ENCODE peak calls at places on chromosomes 12 and 14, in nine cellular contexts. K, I, O, Q, R, Y, P, S and T are unnamed samples.

GRCh38 chr12:98053202-98053601 is 462.2 kb upstream of the TMPO start:
- DNase-seq in Q (no peak), S (no peak), R (no peak), P (no peak), I (no peak), Y (no peak), K (no peak), O (no peak), T (no peak)

GRCh38 chr14:104687601-104688504 is 1.6 kb upstream of the INF2 start:
- DNase-seq in S (peak), R (peak), K (peak), P (peak), I (no peak), O (peak), Q (peak), Y (peak), T (no peak)

GRCh38 chr12:77062846-77063461 is 2.4 kb downstream of the E2F7 start:
- DNase-seq in K (no peak), Q (no peak), I (peak), P (no peak), R (no peak), O (no peak), Y (peak), S (peak), T (no peak)

GRCh38 chr12:80412343-80412953 is 31.6 kb upstream of the PTPRQ start:
- DNase-seq in Q (no peak), S (peak), I (peak), Y (peak), O (no peak), K (no peak), R (peak), P (no peak), T (no peak)

GRCh38 chr12:5094550-5094949 is 50.9 kb downstream of the KCNA5 start:
- DNase-seq in Q (no peak), S (no peak), O (no peak), R (no peak), I (no peak), Y (no peak), P (no peak), K (no peak), T (no peak)

GRCh38 chr12:121287267-121287954 is 9.1 kb downstream of the CAMKK2 start:
- DNase-seq in K (no peak), Y (no peak), I (no peak), Q (no peak), S (no peak), R (no peak), O (no peak), P (no peak), T (no peak)

GRCh38 chr14:32244404-32244803 is 41.3 kb upstream of the RNU6-8 start:
- DNase-seq in K (no peak), R (no peak), Y (peak), O (no peak), Q (no peak), S (no peak), P (no peak), I (no peak), T (no peak)

GRCh38 chr14:92099802-92100201 is 6.6 kb downstream of the ATXN3 start:
- DNase-seq in I (no peak), O (no peak), S (no peak), Y (peak), P (no peak), Q (no peak), R (no peak), K (no peak), T (no peak)

GRCh38 chr12:95611676-95612309 is 60.5 kb upstream of the USP44 start:
- DNase-seq in I (no peak), S (no peak), O (no peak), Y (peak), Q (no peak), K (no peak), P (no peak), R (peak), T (no peak)

GRCh38 chr14:60637138-60637489 is 12.2 kb downstream of the SIX1 start:
- DNase-seq in Q (no peak), I (no peak), K (no peak), P (no peak), Y (no peak), R (no peak), S (no peak), O (no peak), T (no peak)

GRCh38 chr12:19070341-19070740 is 59.2 kb upstream of the PLEKHA5 start:
- DNase-seq in R (no peak), K (no peak), O (no peak), Q (no peak), S (no peak), Y (no peak), I (no peak), P (no peak), T (no peak)

GRCh38 chr12:46886541-46887041 is 60.8 kb upstream of the SLC38A4 start:
- DNase-seq in S (no peak), R (no peak), K (no peak), O (no peak), P (no peak), Q (no peak), I (peak), Y (peak), T (no peak)

GRCh38 chr14:104350463-104351185 is 212.2 kb downstream of the KIF26A start:
- DNase-seq in Y (no peak), I (no peak), Q (no peak), O (no peak), S (no peak), P (peak), K (peak), R (no peak), T (no peak)

GRCh38 chr14:56133547-56133946 is 15.3 kb downstream of the PELI2 start:
- DNase-seq in I (no peak), P (no peak), O (no peak), R (no peak), Y (no peak), Q (no peak), K (no peak), S (no peak), T (no peak)

GRCh38 chr14:89491701-89492381 is 74.8 kb upstream of the FOXN3 start:
- DNase-seq in S (no peak), P (no peak), O (no peak), Q (no peak), K (no peak), Y (no peak), I (peak), R (no peak), T (no peak)

GRCh38 chr12:6872073-6873048 is 742 bp downstream of the SPSB2 start:
- DNase-seq in S (peak), O (peak), P (peak), Q (peak), K (peak), I (peak), R (peak), Y (peak), T (peak)

GRCh38 chr12:122423258-122424165 is 1.0 kb upstream of the CLIP1 start:
- DNase-seq in P (no peak), R (peak), Y (no peak), K (no peak), I (no peak), O (peak), S (peak), Q (peak), T (no peak)

GRCh38 chr14:99579903-99580570 is 24.0 kb downstream of the CCDC85C start:
- DNase-seq in O (no peak), P (no peak), Y (peak), Q (peak), R (peak), K (no peak), I (peak), S (no peak), T (no peak)

GRCh38 chr12:55830601-55831406 is 1.4 kb upstream of the DNAJC14 start:
- DNase-seq in P (peak), R (no peak), S (peak), I (no peak), Y (no peak), Q (peak), O (peak), K (peak), T (no peak)

GRCh38 chr14:93089501-93090269 is 26.0 kb downstream of the ITPK1 start:
- DNase-seq in K (no peak), Q (no peak), S (no peak), O (no peak), R (no peak), I (no peak), Y (no peak), P (no peak), T (no peak)

GRCh38 chr14:29166507-29166906 is 399.9 kb downstream of the FOXG1 start:
- DNase-seq in I (no peak), Y (peak), K (no peak), R (no peak), O (no peak), Q (no peak), P (no peak), S (no peak), T (no peak)

GRCh38 chr12:56645201-56645716 is 525 bp downstream of the ATP5F1B start:
- DNase-seq in S (peak), P (no peak), I (no peak), O (peak), Y (no peak), K (peak), R (no peak), Q (peak), T (no peak)

DNA sequence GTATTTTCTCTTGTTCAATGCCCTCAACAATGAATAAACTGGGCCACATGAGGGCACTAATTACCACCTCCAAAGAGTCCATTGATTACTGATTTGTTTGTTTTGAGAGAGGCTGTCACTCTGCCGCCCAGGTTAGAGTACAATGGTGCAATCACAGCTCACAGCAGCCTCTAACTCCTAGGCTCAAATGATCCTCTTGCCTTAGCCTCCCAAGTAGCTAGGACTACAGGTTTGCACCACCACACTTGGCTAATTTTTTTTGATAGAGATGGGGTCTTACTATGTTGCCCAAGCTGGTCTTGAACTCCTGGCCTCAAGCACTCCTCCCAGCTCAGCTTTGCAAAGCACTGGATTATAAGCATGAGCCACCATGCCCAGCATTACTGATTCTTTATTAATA is 28.3 kb upstream of the SYCP3 start:
- DNase-seq in Q (no peak), I (no peak), O (no peak), R (no peak), K (no peak), P (no peak), Y (no peak), S (no peak), T (no peak)
- TF ChIP-seq CTCF in Q (no peak), I (no peak), O (no peak), R (no peak), K (no peak), P (no peak), Y (peak), S (no peak), T (no peak)

GRCh38 chr14:72644758-72645489 is 249.0 kb downstream of the DPF3 start:
- DNase-seq in P (no peak), I (no peak), Q (no peak), Y (no peak), K (no peak), S (no peak), O (no peak), R (peak), T (no peak)

GRCh38 chr14:72644038-72644437 is 249.9 kb downstream of the DPF3 start:
- DNase-seq in R (no peak), K (no peak), Y (no peak), Q (no peak), P (no peak), S (no peak), I (no peak), O (no peak), T (no peak)

GRCh38 chr14:72645706-72646105 is 248.2 kb downstream of the DPF3 start:
- DNase-seq in Q (no peak), K (no peak), S (no peak), Y (peak), P (no peak), R (no peak), I (no peak), O (no peak), T (no peak)

GRCh38 chr14:72641086-72641485 is 252.8 kb downstream of the DPF3 start:
- DNase-seq in S (no peak), Y (no peak), O (no peak), I (no peak), Q (no peak), R (no peak), P (no peak), K (no peak), T (no peak)

DNA sequence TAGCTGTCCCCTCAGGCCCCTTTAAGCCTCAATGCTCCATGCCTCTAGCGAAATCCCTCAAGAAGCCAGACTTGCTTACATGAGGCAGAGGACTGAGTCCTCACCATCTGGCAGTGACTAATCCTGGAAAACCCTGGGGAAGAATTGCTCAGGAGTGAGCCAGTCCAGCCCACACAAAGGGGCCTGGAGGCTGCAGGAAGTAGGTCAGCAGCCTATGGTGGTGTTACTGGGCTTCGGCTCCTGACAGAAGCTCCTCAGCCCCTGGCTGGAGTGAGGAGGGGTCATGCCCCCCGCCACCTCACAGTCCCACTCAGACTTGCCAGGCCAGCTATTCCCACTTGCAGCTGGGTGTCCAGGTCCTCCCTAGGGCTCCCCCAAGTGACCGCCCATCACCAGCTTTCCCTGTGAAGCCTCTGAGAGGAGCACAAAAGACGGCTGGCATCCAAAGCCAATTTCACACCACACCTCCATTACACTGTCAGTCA is 250.5 kb downstream of the DPF3 start:
- DNase-seq in Q (no peak), S (peak), R (no peak), K (no peak), P (no peak), O (no peak), I (peak), Y (peak), T (no peak)
- TF ChIP-seq CTCF in Q (no peak), S (no peak), R (no peak), K (no peak), P (no peak), O (no peak), I (no peak), Y (no peak), T (peak)

GRCh38 chr14:94540031-94540794 is 21.0 kb upstream of the SERPINA4 start:
- DNase-seq in K (no peak), I (no peak), Q (no peak), P (no peak), S (no peak), O (no peak), Y (no peak), R (no peak), T (no peak)
- TF ChIP-seq CTCF in K (no peak), I (peak), Q (no peak), P (no peak), S (no peak), O (no peak), Y (no peak), R (no peak), T (peak)

GRCh38 chr12:50186667-50187066 is 19.5 kb upstream of the CERS5 start:
- DNase-seq in Y (no peak), R (no peak), Q (no peak), P (no peak), O (no peak), K (no peak), I (no peak), S (no peak), T (no peak)

GRCh38 chr12:50185975-50186663 is 18.9 kb upstream of the CERS5 start:
- DNase-seq in K (peak), Q (no peak), O (no peak), I (no peak), R (no peak), P (no peak), Y (peak), S (no peak), T (no peak)

GRCh38 chr12:50188280-50188781 is 21.2 kb upstream of the CERS5 start:
- DNase-seq in I (no peak), K (no peak), Y (no peak), P (no peak), S (no peak), O (no peak), R (no peak), Q (no peak), T (no peak)

GRCh38 chr12:50188875-50189575 is 21.9 kb upstream of the CERS5 start:
- DNase-seq in Q (peak), I (no peak), K (no peak), R (no peak), S (no peak), O (no peak), Y (no peak), P (no peak), T (no peak)

GRCh38 chr12:50187084-50187900 is 20.1 kb upstream of the CERS5 start:
- DNase-seq in K (no peak), R (no peak), I (peak), S (no peak), Q (no peak), Y (no peak), P (no peak), O (no peak), T (no peak)
- TF ChIP-seq CTCF in K (no peak), R (no peak), I (no peak), S (no peak), Q (no peak), Y (no peak), P (no peak), O (no peak), T (peak)

DNA sequence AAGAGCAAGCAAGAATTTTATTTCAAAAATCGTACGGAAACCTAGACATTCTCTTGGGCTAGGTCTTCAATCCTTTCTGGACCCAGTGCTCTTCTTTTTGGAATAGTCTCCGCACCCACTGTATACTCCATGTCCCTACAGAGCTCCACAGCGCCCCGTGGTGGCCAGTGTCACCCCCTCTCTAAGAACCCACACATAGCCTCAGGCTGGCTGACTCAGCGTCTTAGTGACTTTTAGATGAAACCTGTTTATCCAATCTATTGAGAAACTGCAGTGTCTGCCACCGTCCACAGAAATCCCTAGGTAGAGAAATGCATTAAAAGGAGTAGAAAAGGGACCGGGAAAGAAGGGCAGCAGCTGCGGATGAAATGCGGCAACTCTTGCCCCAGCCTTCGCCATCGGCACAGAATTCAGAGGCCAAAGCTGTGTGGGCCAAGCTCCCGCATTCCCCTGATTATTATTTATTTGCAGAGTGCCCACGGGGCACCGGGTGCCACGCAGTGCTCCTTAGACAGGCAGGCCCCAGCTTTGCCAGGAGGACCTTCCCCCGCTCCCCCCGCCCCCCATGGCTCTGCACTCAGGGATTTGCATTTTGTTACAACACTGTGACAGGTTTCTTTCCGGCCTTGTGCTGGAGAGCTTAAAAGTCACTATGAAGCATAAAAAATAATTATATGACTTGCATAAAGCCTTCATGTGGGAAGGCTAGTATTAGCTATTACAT is 170.1 kb upstream of the FKBP4 start:
- DNase-seq in O (no peak), R (peak), S (no peak), P (no peak), Y (peak), Q (no peak), I (no peak), K (no peak), T (no peak)
- TF ChIP-seq CTCF in O (no peak), R (peak), S (peak), P (no peak), Y (peak), Q (no peak), I (peak), K (peak), T (peak)

GRCh38 chr14:97977711-97978261 is 1180.6 kb downstream of the VRK1 start:
- DNase-seq in P (peak), I (peak), R (no peak), Y (peak), S (peak), Q (peak), O (peak), K (peak), T (peak)

GRCh38 chr14:97976861-97977260 is 1179.7 kb downstream of the VRK1 start:
- DNase-seq in S (no peak), P (no peak), O (no peak), Q (peak), R (no peak), Y (no peak), K (peak), I (no peak), T (no peak)

GRCh38 chr14:97975960-97976359 is 1178.8 kb downstream of the VRK1 start:
- DNase-seq in I (no peak), Q (no peak), O (no peak), P (no peak), R (no peak), K (no peak), Y (no peak), S (no peak), T (no peak)

GRCh38 chr14:97978336-97978735 is 1181.2 kb downstream of the VRK1 start:
- DNase-seq in Y (peak), I (peak), P (peak), R (peak), O (peak), S (peak), K (peak), Q (peak), T (no peak)
- TF ChIP-seq CTCF in Y (peak), I (peak), P (no peak), R (no peak), O (no peak), S (peak), K (peak), Q (no peak), T (peak)

GRCh38 chr12:89875225-89875624 is 166.6 kb upstream of the ATP2B1 start:
- DNase-seq in O (no peak), P (no peak), K (no peak), I (no peak), Q (no peak), Y (no peak), S (no peak), R (no peak), T (no peak)

GRCh38 chr12:89874146-89874545 is 165.5 kb upstream of the ATP2B1 start:
- DNase-seq in I (no peak), Q (no peak), O (no peak), Y (no peak), P (no peak), K (no peak), R (no peak), S (peak), T (no peak)

GRCh38 chr12:89875809-89876208 is 167.2 kb upstream of the ATP2B1 start:
- DNase-seq in K (no peak), O (no peak), P (no peak), S (no peak), Q (no peak), R (no peak), I (no peak), Y (no peak), T (no peak)

GRCh38 chr12:89872922-89873630 is 164.4 kb upstream of the ATP2B1 start:
- DNase-seq in I (no peak), S (no peak), R (no peak), K (no peak), O (no peak), P (no peak), Y (no peak), Q (no peak), T (no peak)

GRCh38 chr12:89873745-89874144 is 165.1 kb upstream of the ATP2B1 start:
- DNase-seq in K (no peak), I (no peak), R (no peak), O (no peak), S (no peak), Y (no peak), P (no peak), Q (no peak), T (no peak)
- TF ChIP-seq CTCF in K (no peak), I (no peak), R (no peak), O (no peak), S (no peak), Y (no peak), P (no peak), Q (no peak), T (peak)

DNA sequence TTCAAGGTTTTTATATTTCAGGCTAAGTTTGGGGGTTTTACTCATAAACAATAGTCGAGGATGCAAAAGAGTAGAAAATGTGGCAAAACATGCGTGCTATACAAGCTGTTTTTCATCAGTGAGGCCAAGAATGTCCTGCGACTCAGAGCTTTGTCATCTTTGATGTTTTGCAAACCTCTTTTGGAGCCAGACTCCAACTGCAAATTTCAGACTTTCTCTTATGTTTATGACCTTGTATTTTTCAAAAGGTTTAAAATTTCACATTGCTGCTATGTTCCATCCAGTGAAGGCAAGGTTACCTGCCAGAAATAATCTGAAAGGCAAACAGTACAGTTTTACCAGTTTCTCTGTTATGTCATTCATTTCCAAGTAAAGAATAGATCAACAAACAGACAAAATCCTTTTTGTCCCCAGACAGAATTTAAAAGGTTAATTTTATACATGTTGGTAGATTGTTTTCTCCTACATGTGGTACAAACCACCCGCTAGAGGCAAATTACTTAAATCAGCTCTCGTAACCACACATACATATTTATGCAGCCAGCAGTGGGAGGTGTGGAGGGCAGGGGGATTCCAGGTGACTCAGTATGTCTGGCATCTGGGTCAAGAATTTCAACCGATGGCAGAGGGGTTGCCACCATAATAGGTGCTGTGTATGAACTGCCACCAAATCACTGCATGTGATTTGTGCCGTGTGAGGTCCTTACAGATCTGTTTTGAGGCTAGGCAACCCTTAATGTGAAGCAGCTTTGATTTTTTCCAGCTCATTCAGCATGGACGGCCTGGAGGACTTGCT is 119.8 kb upstream of the CPM start:
- DNase-seq in Y (peak), R (peak), K (no peak), S (no peak), Q (no peak), O (no peak), P (no peak), I (peak), T (no peak)
- TF ChIP-seq CTCF in Y (peak), R (no peak), K (no peak), S (no peak), Q (no peak), O (no peak), P (no peak), I (peak), T (peak)